ENCODE peak calls at places on chromosome X, in seven cellular contexts. E, R, K, O, V, W and D are unnamed samples.

GRCh38 chrX:108437789-108438623 is at the start of gene COL4A6:
- DNase-seq in V (no peak), K (no peak), W (no peak), R (no peak), O (no peak), E (no peak), D (no peak)

GRCh38 chrX:2913118-2913517 is 16.0 kb downstream of the ARSD start:
- DNase-seq in O (no peak), V (no peak), R (no peak), K (no peak), W (no peak), E (no peak), D (no peak)

GRCh38 chrX:119729408-119730201 is 28.8 kb upstream of the SOWAHD start:
- DNase-seq in V (no peak), O (peak), R (peak), K (peak), E (peak), W (peak), D (peak)

GRCh38 chrX:34381241-34381640 is 249.1 kb upstream of the FAM47A start:
- DNase-seq in V (no peak), E (no peak), R (no peak), W (no peak), K (no peak), O (no peak), D (no peak)

GRCh38 chrX:130170752-130171445 is 863 bp upstream of the RAB33A start:
- DNase-seq in O (peak), K (peak), E (peak), W (no peak), V (no peak), R (no peak), D (peak)

GRCh38 chrX:107729558-107730297 is 45.9 kb downstream of the TSC22D3 start:
- DNase-seq in W (no peak), K (no peak), V (no peak), R (no peak), E (no peak), O (no peak), D (peak)

GRCh38 chrX:2931612-2932011 is 2.5 kb upstream of the ARSD start:
- DNase-seq in K (no peak), V (no peak), E (no peak), W (no peak), R (no peak), O (no peak), D (no peak)

GRCh38 chrX:39730671-39731389 is 366.9 kb downstream of the BCOR start:
- DNase-seq in W (peak), O (peak), R (no peak), E (peak), K (peak), V (peak), D (peak)

GRCh38 chrX:39527045-39527444 is 570.7 kb downstream of the BCOR start:
- DNase-seq in K (no peak), E (no peak), W (no peak), V (peak), O (no peak), R (no peak), D (no peak)

GRCh38 chrX:134406230-134406794 is 53.7 kb upstream of the HPRT1 start:
- DNase-seq in V (no peak), O (peak), E (no peak), R (no peak), K (no peak), W (no peak), D (no peak)

GRCh38 chrX:134406977-134407376 is 53.0 kb upstream of the HPRT1 start:
- DNase-seq in W (no peak), O (no peak), K (no peak), E (no peak), V (no peak), R (no peak), D (no peak)
- TF ChIP-seq CTCF in W (no peak), O (no peak), K (no peak), E (no peak), V (no peak), R (no peak), D (no peak)

DNA sequence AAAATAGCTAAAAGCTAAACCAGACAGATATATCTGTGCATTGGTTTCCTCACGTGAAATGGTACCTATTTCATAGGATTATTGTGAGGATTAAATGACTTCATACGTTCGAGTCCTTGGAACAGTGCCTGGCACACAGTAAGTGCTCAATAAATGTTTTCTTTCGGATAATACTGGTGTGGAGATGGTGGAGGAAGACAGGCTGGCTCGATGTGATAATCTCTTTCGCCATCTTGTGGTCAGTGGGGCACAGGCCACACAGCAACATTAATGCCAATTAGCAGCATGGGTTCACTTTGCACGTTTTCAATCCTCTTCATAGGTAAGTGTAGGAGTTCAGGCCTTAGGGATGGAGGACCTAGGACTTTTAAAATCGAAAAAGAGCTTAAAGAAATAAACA is 9.3 kb downstream of the PAGE4 start:
- DNase-seq in W (no peak), K (no peak), E (peak), V (no peak), R (no peak), O (peak), D (no peak)
- TF ChIP-seq CTCF in W (no peak), K (peak), E (peak), V (peak), R (peak), O (peak), D (no peak)

GRCh38 chrX:24520472-24520871 is 55.4 kb downstream of the PDK3 start:
- DNase-seq in V (no peak), R (no peak), K (no peak), O (no peak), W (no peak), E (no peak), D (no peak)

GRCh38 chrX:24513416-24513815 is 48.3 kb downstream of the PDK3 start:
- DNase-seq in O (no peak), R (no peak), E (peak), W (no peak), V (no peak), K (no peak), D (no peak)

DNA sequence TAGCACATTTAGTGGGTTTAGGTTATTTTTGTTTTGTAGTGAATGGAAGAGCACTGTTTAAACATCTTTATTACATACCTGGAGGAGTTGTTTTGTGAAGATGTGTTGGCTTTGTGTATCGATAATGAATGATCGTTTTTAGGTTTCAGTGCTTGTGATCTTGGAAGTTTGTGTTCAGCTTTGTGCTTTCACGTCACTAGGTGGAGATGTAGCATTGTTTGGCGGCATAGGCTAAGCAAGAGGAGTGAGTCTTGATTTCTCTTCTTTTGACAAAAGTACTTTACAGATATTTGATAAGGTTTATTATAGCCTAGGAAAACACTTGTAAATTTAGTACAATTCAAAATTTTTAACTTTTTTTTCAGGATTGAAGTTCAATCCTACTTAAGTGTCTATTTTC is 50.4 kb downstream of the PDK3 start:
- DNase-seq in W (no peak), V (no peak), K (no peak), R (no peak), O (no peak), E (no peak), D (no peak)
- TF ChIP-seq CTCF in W (no peak), V (peak), K (no peak), R (no peak), O (no peak), E (no peak), D (no peak)

GRCh38 chrX:149950681-149951080 is 12.4 kb upstream of the EOLA2 start:
- DNase-seq in E (peak), V (peak), R (peak), O (peak), K (no peak), W (no peak), D (no peak)
- TF ChIP-seq CTCF in E (peak), V (peak), R (peak), O (no peak), K (peak), W (peak), D (peak)